ENCODE peak calls at places on chromosomes 16 and 17, in four cellular contexts. E, I, A and P are unnamed samples.

GRCh38 chr17:73342549-73343167 is 30.9 kb upstream of the CDC42EP4 start:
- DNase-seq in E (no peak), I (no peak), A (no peak), P (peak)

GRCh38 chr16:72270531-72270930 is 98.6 kb upstream of the PMFBP1 start:
- DNase-seq in E (no peak), I (no peak), A (no peak), P (no peak)

GRCh38 chr17:67051155-67051538 is 6.8 kb downstream of the CACNG1 start:
- DNase-seq in E (no peak), I (no peak), A (no peak), P (no peak)

GRCh38 chr16:626787-627457 is 3.9 kb upstream of the WFIKKN1 start:
- DNase-seq in E (no peak), I (no peak), A (peak), P (peak)

GRCh38 chr17:33444731-33445130 is 151.6 kb upstream of the ASIC2 start:
- DNase-seq in E (no peak), I (no peak), A (no peak), P (no peak)

GRCh38 chr17:81510798-81511549 is 1.6 kb downstream of the ACTG1 start:
- DNase-seq in E (no peak), I (no peak), A (no peak), P (no peak)

GRCh38 chr17:65783845-65784334 is 222.4 kb upstream of the AXIN2 start:
- DNase-seq in E (peak), I (no peak), A (no peak), P (peak)

GRCh38 chr17:39863918-39864746 is at the start of gene IKZF3:
- DNase-seq in E (peak), I (peak), A (peak), P (peak)

GRCh38 chr17:72735089-72735488 is 357.4 kb downstream of the SLC39A11 start:
- DNase-seq in E (no peak), I (no peak), A (no peak), P (no peak)

GRCh38 chr16:88762941-88763340 is 22.1 kb downstream of the PIEZO1 start:
- DNase-seq in E (no peak), I (no peak), A (no peak), P (no peak)

GRCh38 chr17:41655611-41656111 is 31.3 kb upstream of the KRT17 start:
- DNase-seq in E (no peak), I (no peak), A (no peak), P (no peak)

GRCh38 chr16:88376053-88376834 is 6.5 kb upstream of the ZNF469 start:
- DNase-seq in E (no peak), I (no peak), A (no peak), P (no peak)

GRCh38 chr17:56806949-56807348 is 26.8 kb downstream of the C17orf67 start:
- DNase-seq in E (no peak), I (no peak), A (no peak), P (no peak)

GRCh38 chr17:62627219-62627903 is at the start of gene MRC2:
- DNase-seq in E (no peak), I (no peak), A (peak), P (peak)

GRCh38 chr17:13074026-13074425 is 56.2 kb upstream of the ELAC2 start:
- DNase-seq in E (no peak), I (no peak), A (no peak), P (no peak)

GRCh38 chr16:51888534-51888933 is 658.4 kb downstream of the TOX3 start:
- DNase-seq in E (no peak), I (no peak), A (no peak), P (no peak)

GRCh38 chr16:85350973-85351372 is 238.7 kb upstream of the CIBAR2 start:
- DNase-seq in E (no peak), I (no peak), A (no peak), P (peak)

GRCh38 chr17:68428498-68429172 is 28.7 kb downstream of the WIPI1 start:
- DNase-seq in E (no peak), I (no peak), A (no peak), P (no peak)

GRCh38 chr17:53217311-53217710 is 605.4 kb upstream of the KIF2B start:
- DNase-seq in E (no peak), I (no peak), A (no peak), P (no peak)

GRCh38 chr17:81925860-81926450 is 1.6 kb downstream of the MAFG start:
- DNase-seq in E (no peak), I (no peak), A (no peak), P (no peak)

GRCh38 chr17:17840751-17841591 is 4.2 kb upstream of the SREBF1 start:
- DNase-seq in E (peak), I (no peak), A (no peak), P (no peak)

GRCh38 chr17:2875608-2876007 is 79.4 kb downstream of the RAP1GAP2 start:
- DNase-seq in E (no peak), I (no peak), A (no peak), P (no peak)

GRCh38 chr16:21625026-21625425 is 25.6 kb downstream of the METTL9 start:
- DNase-seq in E (no peak), I (no peak), A (no peak), P (no peak)

GRCh38 chr16:52460652-52461172 is 86.2 kb downstream of the TOX3 start:
- DNase-seq in E (no peak), I (no peak), A (no peak), P (no peak)

GRCh38 chr17:42313773-42314566 is 25.7 kb downstream of the STAT5A start:
- DNase-seq in E (no peak), I (no peak), A (no peak), P (no peak)

GRCh38 chr17:12592941-12593340 is 72.7 kb upstream of the MYOCD start:
- DNase-seq in E (no peak), I (no peak), A (no peak), P (no peak)

GRCh38 chr17:14161419-14161818 is 75.2 kb downstream of the CDRT15 start:
- DNase-seq in E (no peak), I (no peak), A (peak), P (no peak)

GRCh38 chr16:78175287-78175686 is 75.8 kb downstream of the WWOX start:
- DNase-seq in E (no peak), I (no peak), A (no peak), P (no peak)

GRCh38 chr17:31853911-31854470 is 5.1 kb downstream of the COPRS start:
- DNase-seq in E (peak), I (no peak), A (no peak), P (no peak)

GRCh38 chr16:76910931-76911330 is 280.1 kb upstream of the MON1B start:
- DNase-seq in E (no peak), I (no peak), A (no peak), P (peak)
- TF ChIP-seq MAFK in E (no peak), I (no peak), A (no peak), P (peak)

GRCh38 chr17:75476752-75477492 is 20.5 kb downstream of the TMEM94 start:
- DNase-seq in E (no peak), I (no peak), A (no peak), P (no peak)
- TF ChIP-seq RNF2 in E (no peak), I (no peak), A (no peak), P (no peak)

GRCh38 chr17:1438593-1439083 is 17.4 kb downstream of the CRK start:
- DNase-seq in E (no peak), I (no peak), A (no peak), P (no peak)
- TF ChIP-seq MAFK in E (no peak), I (no peak), A (peak), P (peak)

DNA sequence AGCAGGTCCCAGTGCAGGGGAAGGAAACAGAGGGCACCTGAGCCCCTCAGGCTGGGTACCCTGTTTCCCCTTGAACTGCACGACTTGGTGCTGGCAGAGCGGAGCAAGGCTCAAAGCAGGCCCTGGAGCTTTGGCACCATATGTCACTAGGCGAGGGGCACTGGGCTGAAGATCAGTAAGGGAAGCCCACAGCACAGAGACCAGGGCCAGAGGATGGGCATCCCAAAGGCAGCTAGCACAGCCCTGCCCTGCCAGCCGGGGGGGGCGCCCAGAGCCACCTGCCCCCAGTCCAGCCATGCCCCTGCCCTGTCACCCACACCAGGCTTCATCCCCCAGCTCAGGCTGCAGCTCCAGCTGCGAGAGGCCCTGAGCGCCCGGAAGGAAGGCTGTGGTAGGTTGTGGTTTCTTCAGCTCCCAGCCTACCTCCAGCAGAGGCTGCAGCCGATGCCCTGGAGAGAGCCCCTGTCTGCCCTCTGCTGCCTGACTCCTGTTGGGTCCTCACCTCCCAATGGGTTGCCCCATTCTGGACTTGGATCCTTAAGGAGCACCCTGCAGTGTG is 10.9 kb downstream of the NHERF1 start:
- DNase-seq in E (no peak), I (no peak), A (no peak), P (no peak)
- TF ChIP-seq RNF2 in E (no peak), I (no peak), A (no peak), P (no peak)

GRCh38 chr17:10033982-10034381 is 128.9 kb upstream of the RCVRN start:
- DNase-seq in E (no peak), I (no peak), A (no peak), P (no peak)
- TF ChIP-seq MAFK in E (no peak), I (no peak), A (no peak), P (no peak)

GRCh38 chr17:38557395-38557794 is 48.4 kb downstream of the SRCIN1 start:
- DNase-seq in E (no peak), I (no peak), A (no peak), P (no peak)

GRCh38 chr17:38552343-38552742 is 53.4 kb downstream of the SRCIN1 start:
- DNase-seq in E (no peak), I (no peak), A (no peak), P (no peak)

GRCh38 chr17:38557836-38558750 is 47.7 kb downstream of the SRCIN1 start:
- DNase-seq in E (peak), I (peak), A (peak), P (peak)

GRCh38 chr17:38556234-38556633 is 49.5 kb downstream of the SRCIN1 start:
- DNase-seq in E (no peak), I (no peak), A (no peak), P (no peak)

DNA sequence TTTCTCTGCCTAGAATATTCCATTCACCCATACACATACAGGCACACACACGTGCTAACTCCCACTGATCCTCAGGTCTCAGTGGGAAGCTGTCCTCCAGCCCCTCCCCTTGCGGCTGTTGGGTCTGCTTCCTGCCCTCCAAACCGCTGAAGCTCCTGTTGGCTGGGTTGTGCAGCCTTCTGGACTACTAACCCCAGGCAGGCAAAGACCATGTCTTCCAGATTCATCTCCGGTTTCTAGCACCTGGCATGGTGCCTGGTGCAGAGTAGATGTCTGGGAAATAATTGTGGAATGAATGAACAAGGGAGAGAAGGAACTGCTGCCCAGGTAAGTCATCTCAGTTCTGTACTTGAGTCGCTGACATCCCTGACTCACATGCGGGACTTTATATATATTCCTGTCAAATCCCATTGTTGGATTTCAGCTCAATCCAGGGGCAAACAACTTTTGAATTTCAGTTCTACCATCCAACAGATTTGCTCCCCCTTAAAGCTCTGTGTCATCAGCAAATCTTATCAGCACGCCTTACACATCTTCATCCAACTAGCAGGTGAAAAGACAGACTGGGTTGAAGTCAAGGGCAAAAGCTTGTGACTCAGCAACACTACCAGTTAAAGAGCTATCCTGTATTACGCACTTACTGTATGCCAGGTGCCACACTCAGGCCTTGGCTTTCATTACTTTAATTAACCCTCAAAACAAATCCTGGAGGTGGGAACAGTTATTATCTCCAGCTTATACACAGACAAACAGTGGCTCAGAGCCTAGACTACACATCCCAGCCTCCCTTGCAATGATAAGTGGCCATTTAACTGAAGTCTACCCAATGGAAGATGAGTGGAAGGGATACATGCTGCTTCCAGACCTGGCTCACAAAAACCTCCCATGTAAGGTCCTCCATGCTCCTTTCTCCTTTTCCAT is 51.1 kb downstream of the SRCIN1 start:
- DNase-seq in E (no peak), I (no peak), A (no peak), P (no peak)
- TF ChIP-seq RNF2 in E (no peak), I (no peak), A (no peak), P (no peak)

DNA sequence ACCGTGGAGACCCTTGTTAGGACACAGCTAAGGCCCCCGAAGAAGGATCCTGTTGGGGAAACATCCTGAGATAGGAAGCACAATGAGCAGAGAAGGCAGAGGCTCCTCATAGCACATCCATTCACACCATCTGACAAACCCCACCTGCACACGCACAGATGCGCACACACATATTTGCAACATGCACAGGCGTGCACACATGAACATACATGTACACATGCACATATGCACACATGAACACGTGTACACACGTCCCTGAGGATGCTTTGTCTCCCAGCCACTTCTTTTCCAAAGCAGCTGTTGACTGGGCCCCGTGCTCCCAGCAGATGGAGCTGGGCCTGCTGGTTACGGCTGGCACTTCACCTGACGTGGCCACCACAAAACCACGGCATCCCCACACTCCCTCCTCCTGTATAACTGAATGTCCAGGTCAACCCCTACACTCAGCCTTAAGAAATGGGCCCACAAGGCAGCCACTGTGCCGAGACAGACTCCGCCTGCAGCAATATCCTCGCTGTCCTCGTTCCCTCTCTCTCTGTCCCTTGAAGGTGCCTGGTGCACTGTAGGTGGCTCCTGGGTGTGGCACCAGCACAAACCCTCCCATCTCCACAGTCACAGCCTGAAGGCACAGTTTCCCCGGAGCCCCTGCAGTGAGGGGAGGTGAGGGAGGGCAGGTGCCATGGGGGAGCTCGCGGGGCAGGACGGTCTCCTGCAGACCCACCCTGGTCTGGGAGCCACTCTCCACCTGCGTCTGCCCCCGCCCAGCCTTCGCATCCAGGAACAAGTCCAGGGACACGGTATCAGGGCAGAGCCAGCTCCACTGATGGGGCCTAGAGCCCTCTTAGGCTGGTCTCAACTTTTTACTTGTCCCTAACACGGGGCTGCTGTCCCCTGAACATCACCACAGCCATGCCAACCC is 183.0 kb downstream of the RBFOX3 start:
- DNase-seq in E (no peak), I (no peak), A (no peak), P (peak)
- TF ChIP-seq MAFK in E (no peak), I (no peak), A (no peak), P (no peak)